ENCODE peak calls at places on chromosomes 12 and 14, in six cellular contexts. E is body of pancreas, Z is dorsolateral prefrontal cortex, R is ovary, H is SJSA1, Q is transverse colon. G is an unnamed sample.

GRCh38 chr12:28242888-28243633 is 52.8 kb downstream of the CCDC91 start:
- DNase-seq in R (no peak), Q (no peak), E (no peak), H (no peak), Z (no peak), G (no peak)

GRCh38 chr12:47307680-47308399 is 228.1 kb upstream of the AMIGO2 start:
- DNase-seq in E (peak; percentile 59), H (peak; percentile 50), Z (no peak), Q (peak; percentile 39), R (no peak), G (no peak)

GRCh38 chr12:55937956-55938355 is 7.0 kb downstream of the DGKA start:
- DNase-seq in E (no peak), H (no peak), Q (no peak), R (no peak), Z (no peak), G (no peak)

GRCh38 chr12:81221681-81222080 is 143.8 kb downstream of the ACSS3 start:
- DNase-seq in Q (no peak), R (no peak), Z (no peak), E (no peak), H (no peak), G (no peak)

GRCh38 chr14:50230601-50231474 is 540 bp downstream of the SOS2 start:
- DNase-seq in Q (peak; percentile 58), Z (peak; percentile 26), E (peak; percentile 50), R (peak; percentile 59), H (peak; percentile 42), G (peak; percentile 70)

GRCh38 chr14:104593241-104593701 is 11.3 kb downstream of the TMEM179 start:
- DNase-seq in Q (no peak), R (no peak), E (no peak), Z (no peak), H (no peak), G (peak; percentile 34)

GRCh38 chr14:22099942-22100763 is 426.5 kb upstream of the OR4E1 start:
- DNase-seq in E (peak; percentile 47), R (peak; percentile 79), H (peak; percentile 45), Z (peak; percentile 13), Q (peak; percentile 58), G (no peak)

GRCh38 chr12:18146375-18146774 is 56.4 kb upstream of the RERGL start:
- DNase-seq in Z (no peak), H (no peak), Q (no peak), R (no peak), E (no peak), G (no peak)

GRCh38 chr14:45680531-45680930 is 427.5 kb upstream of the MIS18BP1 start:
- DNase-seq in Z (no peak), H (no peak), E (no peak), Q (no peak), R (no peak), G (no peak)

GRCh38 chr12:92002673-92003382 is 142.8 kb downstream of the BTG1 start:
- DNase-seq in Z (no peak), Q (no peak), E (no peak), R (no peak), H (no peak), G (no peak)

GRCh38 chr12:47316609-47317049 is 236.9 kb upstream of the AMIGO2 start:
- DNase-seq in R (no peak), H (no peak), Q (no peak), Z (no peak), E (no peak), G (no peak)

GRCh38 chr12:57216014-57216891 is at the start of gene NXPH4:
- DNase-seq in Z (no peak), E (peak; percentile 48), R (no peak), H (no peak), Q (peak; percentile 54), G (no peak)

GRCh38 chr12:95014554-95014953 is 11.1 kb upstream of the NDUFA12 start:
- DNase-seq in E (no peak), Q (no peak), H (no peak), R (no peak), Z (no peak), G (no peak)

GRCh38 chr14:54329082-54329695 is 67.6 kb upstream of the CDKN3 start:
- DNase-seq in R (peak; percentile 30), H (no peak), E (peak; percentile 31), Q (peak; percentile 34), Z (peak; percentile 5), G (no peak)

GRCh38 chr12:53171725-53172329 is 8.7 kb upstream of the ZNF740 start:
- DNase-seq in R (no peak), H (no peak), Q (no peak), Z (no peak), E (no peak), G (no peak)

GRCh38 chr12:53170876-53171724 is 9.4 kb upstream of the ZNF740 start:
- DNase-seq in Z (no peak), H (no peak), Q (no peak), R (no peak), E (no peak), G (no peak)

GRCh38 chr12:53172352-53172751 is 8.2 kb upstream of the ZNF740 start:
- DNase-seq in Z (no peak), R (no peak), H (no peak), Q (no peak), E (no peak), G (no peak)

GRCh38 chr12:53169644-53170043 is 10.9 kb upstream of the ZNF740 start:
- DNase-seq in R (no peak), E (no peak), Z (no peak), H (no peak), Q (no peak), G (no peak)

GRCh38 chr12:53170245-53170644 is 10.3 kb upstream of the ZNF740 start:
- DNase-seq in H (no peak), Z (no peak), Q (no peak), R (no peak), E (no peak), G (no peak)
- H3K27me3 ChIP-seq in H (no peaks in the 10 kb centered on the region), Z (no peaks in the 10 kb centered on the region), Q (no peaks in the 10 kb centered on the region), R (no peaks in the 10 kb centered on the region), E (no peaks in the 10 kb centered on the region), G (no peaks in the 10 kb centered on the region)

DNA sequence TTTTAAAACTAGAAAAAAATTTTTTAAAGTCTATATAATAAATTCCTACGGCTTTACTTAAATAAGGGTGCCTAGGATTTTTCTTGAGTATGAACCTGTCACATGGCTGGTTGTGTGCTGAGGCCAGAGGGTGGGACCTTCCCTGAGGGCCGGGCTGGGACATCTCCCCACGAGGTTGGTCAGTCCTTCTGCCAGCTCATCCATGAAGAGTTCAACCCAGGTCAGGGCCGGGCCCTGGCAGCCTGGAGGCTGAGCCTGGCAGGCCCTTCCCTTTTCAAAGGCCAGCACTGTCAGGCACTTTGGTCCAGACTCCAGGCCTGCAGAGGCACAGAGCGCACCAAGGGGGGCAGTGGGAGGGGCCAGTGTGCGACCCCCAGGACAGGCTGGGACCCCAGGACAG is 31.8 kb downstream of the TNFAIP2 start:
- DNase-seq in Q (peak; percentile 34), H (peak; percentile 60), Z (no peak), R (peak; percentile 26), E (peak; percentile 41), G (peak; percentile 81)
- H3K27me3 ChIP-seq in Q (peaks cover 5% of the 10 kb centered on the region), H (no peaks in the 10 kb centered on the region), Z (no peaks in the 10 kb centered on the region), R (no peaks in the 10 kb centered on the region), E (no peaks in the 10 kb centered on the region), G (no peaks in the 10 kb centered on the region)

GRCh38 chr12:52444647-52445595 is 7.0 kb downstream of the KRT6B start:
- DNase-seq in E (no peak), H (no peak), Z (no peak), Q (no peak), R (no peak), G (no peak)
- H3K27me3 ChIP-seq in E (no peaks in the 10 kb centered on the region), H (peaks cover 2% of the 10 kb centered on the region), Z (no peaks in the 10 kb centered on the region), Q (no peaks in the 10 kb centered on the region), R (no peaks in the 10 kb centered on the region), G (peaks cover 7% of the 10 kb centered on the region)

GRCh38 chr12:4383304-4383865 is 3.9 kb upstream of the FGF23 start:
- DNase-seq in Q (no peak), E (no peak), H (no peak), Z (no peak), R (no peak), G (no peak)
- H3K27me3 ChIP-seq in Q (no peaks in the 10 kb centered on the region), E (no peaks in the 10 kb centered on the region), H (peaks cover 37% of the 10 kb centered on the region), Z (no peaks in the 10 kb centered on the region), R (no peaks in the 10 kb centered on the region), G (peaks cover 14% of the 10 kb centered on the region)